ENCODE peak calls at places on chromosomes 1 and 21, in four cellular contexts. One of them, this sample, is unnamed.

GRCh38 chr1:115426271-115426771 is 88.3 kb upstream of the NGF start:
- DNase-seq in HepG2: no peak
- DNase-seq in H1: no peak
- DNase-seq in K562: no peak
- DNase-seq in this sample: no peak

GRCh38 chr1:175841613-175842234 is 98.3 kb upstream of the TNR start:
- DNase-seq in H1: no peak
- DNase-seq in K562: no peak
- DNase-seq in HepG2: peak
- DNase-seq in this sample: no peak

GRCh38 chr1:166960871-166961474 is 14.4 kb downstream of the ILDR2 start:
- DNase-seq in H1: no peak
- DNase-seq in HepG2: no peak
- DNase-seq in K562: no peak
- DNase-seq in this sample: no peak

GRCh38 chr1:2306151-2306978 is 78.2 kb downstream of the SKI start:
- DNase-seq in H1: peak
- DNase-seq in K562: no peak
- DNase-seq in HepG2: no peak
- DNase-seq in this sample: no peak

GRCh38 chr1:162905759-162906158 is 44.8 kb upstream of the CCDC190 start:
- DNase-seq in HepG2: peak
- DNase-seq in K562: no peak
- DNase-seq in H1: no peak
- DNase-seq in this sample: no peak

GRCh38 chr1:101314244-101314643 is 77.4 kb downstream of the S1PR1 start:
- DNase-seq in HepG2: no peak
- DNase-seq in H1: no peak
- DNase-seq in K562: no peak
- DNase-seq in this sample: no peak

GRCh38 chr1:25246600-25247023 is 642 bp downstream of the RSRP1 start:
- DNase-seq in HepG2: no peak
- DNase-seq in H1: no peak
- DNase-seq in K562: peak
- DNase-seq in this sample: no peak

GRCh38 chr1:231534703-231535159 is 6.3 kb downstream of the TSNAX start:
- DNase-seq in HepG2: no peak
- DNase-seq in K562: no peak
- DNase-seq in H1: no peak
- DNase-seq in this sample: no peak

GRCh38 chr1:156602557-156602993 is 1.3 kb upstream of the GPATCH4 start:
- DNase-seq in K562: peak
- DNase-seq in H1: no peak
- DNase-seq in HepG2: no peak
- DNase-seq in this sample: no peak

GRCh38 chr1:41353744-41354143 is 7.5 kb upstream of the FOXO6 start:
- DNase-seq in HepG2: no peak
- DNase-seq in H1: no peak
- DNase-seq in K562: no peak
- DNase-seq in this sample: peak

GRCh38 chr1:2292725-2293450 is 64.8 kb downstream of the SKI start:
- DNase-seq in K562: no peak
- DNase-seq in H1: no peak
- DNase-seq in HepG2: no peak
- DNase-seq in this sample: no peak

GRCh38 chr1:100353073-100353801 is 931 bp downstream of the CDC14A start:
- DNase-seq in HepG2: peak
- DNase-seq in H1: no peak
- DNase-seq in K562: peak
- DNase-seq in this sample: peak

GRCh38 chr21:46126321-46127238 is 28.7 kb downstream of the COL6A2 start:
- DNase-seq in H1: no peak
- DNase-seq in K562: no peak
- DNase-seq in HepG2: no peak
- DNase-seq in this sample: no peak

GRCh38 chr1:91124989-91125417 is 103.2 kb upstream of the ZNF644 start:
- DNase-seq in HepG2: no peak
- DNase-seq in K562: no peak
- DNase-seq in H1: no peak
- DNase-seq in this sample: no peak

GRCh38 chr1:188022661-188023060 is 1193.9 kb downstream of the PLA2G4A start:
- DNase-seq in H1: no peak
- DNase-seq in HepG2: no peak
- DNase-seq in K562: no peak
- DNase-seq in this sample: no peak

GRCh38 chr1:46448109-46448911 is 41.3 kb upstream of the DMBX1 start:
- DNase-seq in K562: no peak
- DNase-seq in H1: peak
- DNase-seq in HepG2: no peak
- DNase-seq in this sample: no peak

GRCh38 chr1:75345538-75346292 is 211.5 kb downstream of the LHX8 start:
- DNase-seq in H1: no peak
- DNase-seq in HepG2: no peak
- DNase-seq in K562: no peak
- DNase-seq in this sample: no peak

GRCh38 chr1:47432071-47433036 is 5.5 kb upstream of the FOXD2 start:
- DNase-seq in HepG2: peak
- DNase-seq in H1: peak
- DNase-seq in K562: peak
- DNase-seq in this sample: peak

GRCh38 chr1:245051349-245052221 is 103.2 kb upstream of the KIF26B start:
- DNase-seq in H1: no peak
- DNase-seq in K562: peak
- DNase-seq in HepG2: no peak
- DNase-seq in this sample: no peak

GRCh38 chr1:39926343-39926769 is 24.6 kb upstream of the MYCL start:
- DNase-seq in K562: no peak
- DNase-seq in HepG2: peak
- DNase-seq in H1: no peak
- DNase-seq in this sample: no peak

GRCh38 chr1:65581120-65581519 is 160.7 kb downstream of the LEPR start:
- DNase-seq in H1: no peak
- DNase-seq in K562: no peak
- DNase-seq in HepG2: peak
- DNase-seq in this sample: no peak

GRCh38 chr1:147078606-147079399 is 93.5 kb downstream of the PRKAB2 start:
- DNase-seq in HepG2: no peak
- DNase-seq in K562: no peak
- DNase-seq in H1: no peak
- DNase-seq in this sample: no peak

GRCh38 chr1:67735806-67736627 is 51.0 kb downstream of the GADD45A start:
- DNase-seq in HepG2: no peak
- DNase-seq in K562: no peak
- DNase-seq in H1: no peak
- DNase-seq in this sample: peak

GRCh38 chr1:17287377-17287776 is 20.6 kb upstream of the PADI4 start:
- DNase-seq in HepG2: no peak
- DNase-seq in K562: no peak
- DNase-seq in H1: no peak
- DNase-seq in this sample: no peak

GRCh38 chr1:29245876-29246275 is 9.6 kb downstream of the PTPRU start:
- DNase-seq in HepG2: peak
- DNase-seq in H1: no peak
- DNase-seq in K562: no peak
- DNase-seq in this sample: no peak

GRCh38 chr21:34722684-34723300 is 54.0 kb downstream of the CLIC6 start:
- DNase-seq in H1: no peak
- DNase-seq in HepG2: no peak
- DNase-seq in K562: peak
- DNase-seq in this sample: no peak

GRCh38 chr21:37631319-37632117 is 264.9 kb downstream of the DYRK1A start:
- DNase-seq in K562: no peak
- DNase-seq in H1: peak
- DNase-seq in HepG2: no peak
- DNase-seq in this sample: peak

GRCh38 chr1:1089731-1090423 is 15.8 kb upstream of the RNF223 start:
- DNase-seq in HepG2: no peak
- DNase-seq in K562: no peak
- DNase-seq in H1: no peak
- DNase-seq in this sample: no peak

GRCh38 chr1:167401260-167401873 is 117.0 kb downstream of the CD247 start:
- DNase-seq in HepG2: peak
- DNase-seq in H1: no peak
- DNase-seq in K562: peak
- DNase-seq in this sample: peak

GRCh38 chr1:155186266-155186954 is 12.8 kb downstream of the TRIM46 start:
- DNase-seq in K562: no peak
- DNase-seq in HepG2: no peak
- DNase-seq in H1: no peak
- DNase-seq in this sample: no peak

GRCh38 chr1:157882560-157882959 is 41.0 kb upstream of the CD5L start:
- DNase-seq in K562: no peak
- DNase-seq in HepG2: no peak
- DNase-seq in H1: no peak
- DNase-seq in this sample: no peak

GRCh38 chr1:203076031-203076511 is 9.7 kb downstream of the MYOG start:
- DNase-seq in K562: no peak
- DNase-seq in HepG2: no peak
- DNase-seq in H1: no peak
- DNase-seq in this sample: no peak

GRCh38 chr1:111878649-111879048 is 110.8 kb downstream of the KCND3 start:
- DNase-seq in H1: no peak
- DNase-seq in HepG2: peak
- DNase-seq in K562: no peak
- DNase-seq in this sample: peak

GRCh38 chr1:97186381-97186780 is 464.8 kb downstream of the PTBP2 start:
- DNase-seq in K562: no peak
- DNase-seq in H1: no peak
- DNase-seq in HepG2: peak
- DNase-seq in this sample: no peak

GRCh38 chr1:1440941-1441888 is 5.7 kb downstream of the VWA1 start:
- DNase-seq in K562: peak
- DNase-seq in H1: no peak
- DNase-seq in HepG2: peak
- DNase-seq in this sample: no peak

GRCh38 chr1:187513190-187513589 is 684.4 kb downstream of the PLA2G4A start:
- DNase-seq in H1: no peak
- DNase-seq in K562: no peak
- DNase-seq in HepG2: no peak
- DNase-seq in this sample: no peak

GRCh38 chr1:116765962-116766361 is 11.7 kb downstream of the CD2 start:
- DNase-seq in K562: no peak
- DNase-seq in H1: no peak
- DNase-seq in HepG2: no peak
- DNase-seq in this sample: no peak

GRCh38 chr1:245334827-245335490 is 180.2 kb downstream of the KIF26B start:
- DNase-seq in H1: no peak
- DNase-seq in HepG2: no peak
- DNase-seq in K562: peak
- DNase-seq in this sample: no peak

GRCh38 chr1:8256321-8256720 is 61.6 kb upstream of the SLC45A1 start:
- DNase-seq in K562: no peak
- DNase-seq in H1: no peak
- DNase-seq in HepG2: no peak
- DNase-seq in this sample: no peak

GRCh38 chr1:8257621-8258020 is 60.3 kb upstream of the SLC45A1 start:
- DNase-seq in K562: no peak
- DNase-seq in H1: no peak
- DNase-seq in HepG2: no peak
- DNase-seq in this sample: no peak

GRCh38 chr1:8259498-8260290 is 58.2 kb upstream of the SLC45A1 start:
- DNase-seq in K562: no peak
- DNase-seq in HepG2: peak
- DNase-seq in H1: no peak
- DNase-seq in this sample: no peak

GRCh38 chr1:8263806-8264205 is 54.1 kb upstream of the SLC45A1 start:
- DNase-seq in K562: no peak
- DNase-seq in H1: no peak
- DNase-seq in HepG2: no peak
- DNase-seq in this sample: no peak

DNA sequence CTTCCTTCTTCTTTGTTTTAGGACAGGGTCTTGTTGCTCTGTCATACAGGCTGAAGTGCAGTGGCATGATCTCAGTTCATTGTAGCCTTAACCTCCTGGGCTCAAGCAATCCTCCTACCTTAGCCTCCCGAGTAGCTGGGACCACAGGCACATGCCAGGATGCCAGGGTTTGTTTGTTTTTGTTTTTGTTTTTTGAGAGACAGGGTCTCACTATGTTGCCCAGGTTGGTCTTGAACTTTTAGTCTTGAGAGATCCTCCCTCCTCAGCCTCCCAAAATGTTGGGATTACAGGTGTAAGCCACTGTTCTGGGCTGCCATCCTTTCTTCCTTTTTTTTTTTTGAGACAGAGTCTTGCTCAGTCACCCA is 56.5 kb upstream of the SLC45A1 start:
- DNase-seq in H1: no peak
- DNase-seq in K562: no peak
- DNase-seq in HepG2: no peak
- DNase-seq in this sample: no peak
- TF ChIP-seq EZH2 in H1: no peak
- TF ChIP-seq EZH2 in K562: no peak
- TF ChIP-seq EZH2 in HepG2: no peak
- TF ChIP-seq EZH2 in this sample: no peak

GRCh38 chr1:234844479-234845031 is 234.6 kb upstream of the IRF2BP2 start:
- DNase-seq in HepG2: no peak
- DNase-seq in H1: no peak
- DNase-seq in K562: no peak
- DNase-seq in this sample: no peak
- TF ChIP-seq POLR2A in HepG2: no peak
- TF ChIP-seq POLR2A in H1: no peak
- TF ChIP-seq POLR2A in K562: no peak
- TF ChIP-seq POLR2A in this sample: no peak

DNA sequence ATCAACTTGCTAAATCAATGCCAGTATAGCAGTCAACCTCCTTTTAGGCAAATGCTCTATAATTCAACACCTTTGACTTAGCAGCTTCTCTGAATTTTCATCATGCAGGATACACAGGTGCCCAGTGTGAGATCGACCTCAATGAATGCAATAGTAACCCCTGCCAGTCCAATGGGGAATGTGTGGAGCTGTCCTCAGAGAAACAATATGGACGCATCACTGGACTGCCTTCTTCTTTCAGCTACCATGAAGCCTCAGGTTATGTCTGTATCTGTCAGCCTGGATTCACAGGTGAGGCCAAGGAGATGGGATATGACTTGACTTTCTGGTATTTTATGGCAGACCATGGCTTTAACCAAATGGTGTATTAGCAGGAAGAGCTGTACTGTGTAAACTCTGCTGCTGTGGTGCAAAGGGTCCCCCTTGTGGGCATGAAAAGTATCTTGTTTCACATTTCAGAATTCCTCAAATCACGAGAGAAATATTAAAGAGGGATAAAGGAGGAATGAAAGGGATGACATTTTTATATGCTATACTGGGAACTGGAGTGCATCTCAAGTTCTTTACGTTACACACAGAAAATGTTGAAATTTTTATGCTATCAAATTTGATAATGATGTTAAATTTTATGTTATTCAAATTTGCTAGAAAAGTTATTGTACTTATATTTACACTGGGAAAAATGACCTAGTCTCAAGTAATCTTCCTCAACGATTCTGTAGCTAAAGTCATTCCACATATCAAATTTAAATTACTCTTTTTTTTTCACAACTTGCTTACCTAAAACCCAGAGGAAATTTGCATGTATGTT is 88.9 kb downstream of the CRB1 start:
- DNase-seq in HepG2: peak
- DNase-seq in H1: no peak
- DNase-seq in K562: peak
- DNase-seq in this sample: no peak
- TF ChIP-seq USF2 in HepG2: no peak
- TF ChIP-seq USF2 in H1: no peak
- TF ChIP-seq USF2 in K562: no peak
- TF ChIP-seq USF2 in this sample: no peak

GRCh38 chr1:152110365-152110859 is 4.8 kb downstream of the TCHH start:
- DNase-seq in H1: no peak
- DNase-seq in K562: no peak
- DNase-seq in HepG2: no peak
- DNase-seq in this sample: no peak
- TF ChIP-seq EZH2 in H1: no peak
- TF ChIP-seq EZH2 in K562: no peak
- TF ChIP-seq EZH2 in HepG2: no peak
- TF ChIP-seq EZH2 in this sample: no peak